ENCODE peak calls at places on chromosomes 16 and 17, in five cellular contexts. K is mesendoderm, Y is IMR-90, S is mesenchymal stem cell, T is H1. B is an unnamed sample. For H3K36me3, the result is how much of the 10 kb centered on the place peaks cover.

GRCh38 chr16:7372095-7372494 is 39.5 kb downstream of the RBFOX1 start:
- DNase-seq in K (no peak), Y (no peak), S (no peak), T (no peak), B (no peak)

GRCh38 chr17:66636111-66636510 is 198.8 kb upstream of the CACNG5 start:
- DNase-seq in K (no peak), Y (peak), S (peak), T (no peak), B (no peak)

GRCh38 chr16:59865071-59865671 is 1131.1 kb upstream of the GOT2 start:
- DNase-seq in K (no peak), Y (no peak), S (no peak), T (no peak), B (no peak)

GRCh38 chr17:76383645-76384221 is 676 bp upstream of the SPHK1 start:
- DNase-seq in K (peak), Y (peak), S (peak), T (no peak), B (peak)

GRCh38 chr17:2282297-2282873 is 21.2 kb downstream of the SMG6 start:
- DNase-seq in K (peak), Y (peak), S (peak), T (no peak), B (peak)

GRCh38 chr17:79049821-79050220 is 24.8 kb upstream of the ENGASE start:
- DNase-seq in K (no peak), Y (no peak), S (no peak), T (no peak), B (no peak)

GRCh38 chr16:87235810-87236515 is 81.2 kb downstream of the C16orf95 start:
- DNase-seq in K (peak), Y (no peak), S (no peak), T (no peak), B (no peak)

GRCh38 chr16:49462356-49462988 is 88.9 kb downstream of the C16orf78 start:
- DNase-seq in K (no peak), Y (no peak), S (no peak), T (no peak), B (no peak)

GRCh38 chr16:1432388-1433262 is 1.7 kb downstream of the PERCC1 start:
- DNase-seq in K (no peak), Y (no peak), S (no peak), T (no peak), B (no peak)

GRCh38 chr17:82787081-82787848 is 35.4 kb downstream of the TBCD start:
- DNase-seq in K (no peak), Y (no peak), S (no peak), T (no peak), B (no peak)

GRCh38 chr16:15874745-15875314 is 13.6 kb downstream of the CEP20 start:
- DNase-seq in K (peak), Y (peak), S (peak), T (no peak), B (peak)

GRCh38 chr17:46818319-46818928 is at the start of gene WNT3:
- DNase-seq in K (peak), Y (no peak), S (no peak), T (no peak), B (no peak)

GRCh38 chr17:7747586-7747985 is 30.0 kb downstream of the DNAH2 start:
- DNase-seq in K (peak), Y (peak), S (peak), T (no peak), B (no peak)

GRCh38 chr16:79297805-79298204 is 302.7 kb downstream of the MAF start:
- DNase-seq in K (no peak), Y (no peak), S (no peak), T (no peak), B (no peak)

GRCh38 chr16:83095926-83096692 is 469.3 kb downstream of the CDH13 start:
- DNase-seq in K (no peak), Y (peak), S (no peak), T (no peak), B (no peak)

GRCh38 chr17:78241277-78242023 is 10.0 kb downstream of the TMEM235 start:
- DNase-seq in K (peak), Y (peak), S (peak), T (no peak), B (no peak)

GRCh38 chr17:32393904-32394303 is 43.9 kb downstream of the ZNF207 start:
- DNase-seq in K (no peak), Y (no peak), S (no peak), T (no peak), B (no peak)

GRCh38 chr16:17304124-17304813 is 166.5 kb downstream of the XYLT1 start:
- DNase-seq in K (no peak), Y (peak), S (no peak), T (no peak), B (no peak)

GRCh38 chr16:5025171-5025632 is 8.5 kb downstream of the NAGPA start:
- DNase-seq in K (peak), Y (no peak), S (no peak), T (peak), B (peak)

GRCh38 chr16:81738831-81739496 is 40.1 kb upstream of the PLCG2 start:
- DNase-seq in K (no peak), Y (no peak), S (no peak), T (no peak), B (no peak)

GRCh38 chr16:29877266-29877961 is 14.4 kb upstream of the CDIPT start:
- DNase-seq in K (peak), Y (peak), S (peak), T (peak), B (peak)

GRCh38 chr16:50781043-50781442 is 39.2 kb downstream of the CYLD start:
- DNase-seq in K (peak), Y (peak), S (peak), T (peak), B (no peak)

DNA sequence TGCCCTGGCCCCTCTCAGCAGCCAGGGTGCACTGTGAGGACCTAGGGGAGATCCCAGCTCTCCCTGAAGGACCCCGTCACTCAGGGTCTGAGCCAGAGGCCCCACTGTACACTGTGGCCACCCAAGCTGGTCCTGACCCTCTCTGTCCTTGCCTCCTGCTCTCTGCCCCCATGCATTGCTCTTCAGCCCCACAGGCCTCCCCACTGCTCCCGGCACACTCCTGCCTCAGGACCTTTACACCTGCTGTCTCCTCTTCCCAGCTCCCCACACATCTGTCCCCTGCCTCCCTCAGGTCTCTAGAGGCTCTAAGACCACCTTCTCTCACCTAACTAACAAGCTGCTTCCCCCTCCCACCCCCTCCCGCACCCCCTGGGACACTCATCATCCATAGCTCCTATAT is 12.9 kb upstream of the RAI1 start:
- DNase-seq in K (no peak), Y (no peak), S (no peak), T (no peak), B (no peak)
- H3K18ac ChIP-seq in K (no peak), Y (no peak), S (no peak), T (no peak), B (peak)

GRCh38 chr16:58230259-58230658 is 32.4 kb upstream of the CSNK2A2 start:
- DNase-seq in K (no peak), Y (no peak), S (no peak), T (no peak), B (no peak)
- H2BK15ac ChIP-seq in K (no peak), Y (no peak), S (no peak), T (peak), B (no peak)

DNA sequence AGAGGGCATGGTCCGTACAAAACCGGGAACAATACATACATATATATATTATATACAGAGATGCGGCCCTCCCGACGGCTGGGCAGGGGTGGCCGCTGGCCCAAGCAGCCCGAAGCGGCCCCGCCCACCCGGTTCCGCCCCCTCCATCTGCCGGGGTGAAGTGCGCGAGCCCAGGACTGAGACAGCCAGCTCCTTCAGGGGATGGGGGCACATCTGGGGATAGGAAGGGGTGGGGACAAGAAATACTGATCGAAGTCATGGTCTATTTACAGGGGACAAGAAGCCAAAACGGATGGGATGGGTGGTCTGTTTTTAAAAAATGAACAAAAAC is 3.8 kb upstream of the SAMD14 start:
- DNase-seq in K (no peak), Y (no peak), S (no peak), T (no peak), B (no peak)
- H3K36me3 ChIP-seq in K (under half), Y (under half), S (half or more), T (under half), B (half or more)

GRCh38 chr16:88301431-88301830 is 81.3 kb upstream of the ZNF469 start:
- DNase-seq in K (no peak), Y (no peak), S (no peak), T (no peak), B (no peak)
- H3K18ac ChIP-seq in K (no peak), Y (peak), S (no peak), T (no peak), B (peak)

GRCh38 chr17:48908047-48908843 is at the start of gene UBE2Z:
- DNase-seq in K (peak), Y (peak), S (peak), T (peak), B (peak)
- H2BK15ac ChIP-seq in K (no peak), Y (peak), S (peak), T (peak), B (peak)

DNA sequence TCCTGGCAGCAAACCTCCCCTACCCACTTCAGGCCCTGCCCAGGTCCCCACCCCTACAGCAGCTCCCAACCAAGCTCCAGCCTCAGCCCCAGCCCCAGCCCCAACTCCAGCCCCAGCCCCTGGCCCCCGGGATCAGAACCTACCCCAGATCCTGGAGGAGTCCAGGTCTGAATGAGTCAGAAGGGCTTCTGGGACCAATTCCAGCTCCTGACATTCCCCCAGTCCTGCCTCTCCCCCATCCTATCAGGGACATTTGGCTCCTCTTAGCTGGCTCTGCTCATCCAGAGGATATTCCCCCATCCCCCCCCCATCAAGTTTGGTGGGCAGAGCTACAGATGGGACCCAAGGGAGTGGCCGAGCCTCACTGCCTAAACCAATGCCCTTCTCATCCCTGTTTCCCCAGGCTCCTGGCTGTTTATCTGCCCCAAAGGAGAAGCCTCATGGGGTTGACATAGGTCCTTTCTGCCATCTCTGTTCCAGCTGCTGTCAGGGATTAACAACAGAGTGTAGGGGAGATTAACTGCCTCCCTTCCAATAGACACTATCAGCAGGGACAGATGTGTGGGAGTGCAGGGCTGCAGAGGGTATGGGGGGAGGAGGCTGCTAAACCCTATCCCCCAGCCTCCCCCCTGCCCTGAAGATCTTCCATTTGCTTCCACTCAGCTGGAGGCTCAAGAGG is 16.5 kb downstream of the CNTNAP1 start:
- DNase-seq in K (peak), Y (peak), S (peak), T (no peak), B (no peak)
- H3K36me3 ChIP-seq in K (under half), Y (under half), S (half or more), T (under half), B (under half)

GRCh38 chr16:12620150-12620549 is 183.5 kb downstream of the CPPED1 start:
- DNase-seq in K (no peak), Y (no peak), S (no peak), T (no peak), B (no peak)
- H3K18ac ChIP-seq in K (no peak), Y (no peak), S (no peak), T (no peak), B (no peak)

DNA sequence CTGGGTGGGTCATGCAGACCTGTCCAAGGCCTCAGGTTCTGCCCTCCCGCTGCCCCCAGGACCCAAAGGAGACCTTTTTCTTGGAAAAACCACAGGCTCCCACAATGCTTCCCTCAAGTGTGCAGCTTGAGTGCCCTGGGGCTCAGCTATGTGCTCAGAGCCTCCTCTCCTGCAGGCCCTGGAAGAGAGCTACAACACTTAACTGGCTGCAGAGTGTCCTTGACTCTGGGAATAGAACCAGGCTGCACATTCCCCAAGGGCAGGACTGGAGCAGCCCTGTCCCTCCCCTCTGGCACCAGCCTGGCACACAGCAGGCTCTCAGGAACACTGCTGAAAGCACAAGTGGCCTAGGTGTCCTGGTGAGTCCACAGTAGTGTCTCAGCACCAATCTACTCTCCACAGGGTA is 4.8 kb upstream of the SREBF1 start:
- DNase-seq in K (peak), Y (no peak), S (peak), T (no peak), B (no peak)
- H2BK15ac ChIP-seq in K (no peak), Y (no peak), S (no peak), T (peak), B (peak)

B was measured in neuronal stem cell.